ENCODE peak calls at places on chromosome 15, in six cellular contexts. N is RWPE1; Z is anterior cingulate cortex; B is esophagus squamous epithelium; U is stimulated activated CD8-positive, alpha-beta memory T cell treated with anti-CD3 and anti-CD28 coated beads, Interleukin-7, amount 100 ng/mL, for 1 hour; A is stimulated activated CD4-positive, alpha-beta T cell treated with anti-CD3 and anti-CD28 coated beads, Interleukin-4, amount 100 ng/mL, for 4 hours. C is an unnamed sample.

GRCh38 chr15:77446840-77447390 is 26.2 kb downstream of the HMG20A start:
- DNase-seq in N (no peak), Z (no peak), B (no peak), U (no peak), A (no peak), C (no peak)

GRCh38 chr15:98970799-98971198 is 36.8 kb downstream of the PGPEP1L start:
- DNase-seq in N (no peak), Z (no peak), B (no peak), U (no peak), A (no peak), C (no peak)

GRCh38 chr15:94083467-94083991 is 147.8 kb upstream of the MCTP2 start:
- DNase-seq in N (no peak), Z (no peak), B (no peak), U (no peak), A (no peak), C (no peak)

GRCh38 chr15:89714775-89715174 is 24.2 kb downstream of the WDR93 start:
- DNase-seq in N (no peak), Z (no peak), B (no peak), U (no peak), A (no peak), C (no peak)

GRCh38 chr15:69855172-69855562 is 242.6 kb downstream of the TLE3 start:
- DNase-seq in N (no peak), Z (no peak), B (no peak), U (no peak), A (no peak), C (no peak)

GRCh38 chr15:36601497-36601932 is 22.1 kb downstream of the CDIN1 start:
- DNase-seq in N (peak), Z (no peak), B (no peak), U (no peak), A (no peak), C (no peak)

GRCh38 chr15:47551079-47551478 is 166.2 kb upstream of the SEMA6D start:
- DNase-seq in N (no peak), Z (no peak), B (no peak), U (no peak), A (no peak), C (no peak)

GRCh38 chr15:39013262-39013661 is 448.6 kb upstream of the RASGRP1 start:
- DNase-seq in N (no peak), Z (no peak), B (no peak), U (no peak), A (no peak), C (no peak)